ENCODE peak calls at places on chromosome 4, in seven cellular contexts. M, B, N, J, T, V and E are unnamed samples.
A peak's percentile ranks its signal among the peaks of the same experiment; 100 is the strongest.

GRCh38 chr4:22237155-22237751 is 278.6 kb downstream of the ADGRA3 start:
- DNase-seq in B (peak; percentile 81), J (peak; percentile 55), V (peak; percentile 50), N (peak; percentile 4), T (peak; percentile 17), M (no peak), E (no peak)

GRCh38 chr4:146654976-146655761 is 16.5 kb downstream of the POU4F2 start:
- DNase-seq in B (no peak), J (no peak), M (no peak), T (peak; percentile 38), N (peak; percentile 14), V (peak; percentile 78), E (no peak)

GRCh38 chr4:151462554-151462953 is 53.6 kb downstream of the FHIP1A start:
- DNase-seq in J (no peak), V (no peak), B (no peak), M (no peak), T (no peak), N (no peak), E (no peak)

GRCh38 chr4:4574792-4575191 is 32.9 kb upstream of the STX18 start:
- DNase-seq in M (peak; percentile 80), T (peak; percentile 98), B (peak; percentile 63), J (peak; percentile 31), V (no peak), N (peak; percentile 86), E (peak; percentile 73)

GRCh38 chr4:2855584-2855983 is 11.9 kb downstream of the ADD1 start:
- DNase-seq in B (no peak), M (no peak), J (no peak), N (no peak), T (no peak), V (no peak), E (no peak)

GRCh38 chr4:41437264-41437566 is 100.7 kb upstream of the LIMCH1 start:
- DNase-seq in T (no peak), B (no peak), N (no peak), M (no peak), J (no peak), V (no peak), E (no peak)

GRCh38 chr4:3462321-3462789 is 751 bp upstream of the DOK7 start:
- DNase-seq in M (no peak), T (no peak), N (no peak), J (no peak), B (peak; percentile 60), V (peak; percentile 73), E (no peak)

GRCh38 chr4:24753519-24753918 is 41.9 kb upstream of the SOD3 start:
- DNase-seq in N (no peak), T (no peak), J (no peak), M (no peak), B (no peak), V (no peak), E (no peak)

GRCh38 chr4:142984871-142985585 is 138.9 kb upstream of the INPP4B start:
- DNase-seq in M (no peak), J (no peak), B (no peak), N (peak; percentile 44), T (peak; percentile 32), V (no peak), E (no peak)

GRCh38 chr4:59818656-59819055 is 1381.5 kb upstream of the ADGRL3 start:
- DNase-seq in T (no peak), V (peak; percentile 21), N (peak; percentile 6), M (no peak), J (no peak), B (peak; percentile 23), E (no peak)

GRCh38 chr4:53703267-53703655 is 112.0 kb upstream of the LNX1 start:
- DNase-seq in M (no peak), J (no peak), B (no peak), N (no peak), T (no peak), V (no peak), E (no peak)

GRCh38 chr4:10461091-10461849 is 4.0 kb upstream of the ZNF518B start:
- DNase-seq in J (peak; percentile 80), B (peak; percentile 57), M (peak; percentile 33), N (peak; percentile 55), T (peak; percentile 85), V (peak; percentile 94), E (no peak)

GRCh38 chr4:174228988-174229387 is 54.5 kb downstream of the FBXO8 start:
- DNase-seq in V (no peak), N (no peak), B (no peak), M (no peak), T (no peak), J (no peak), E (no peak)

GRCh38 chr4:73872331-73873108 is 3.3 kb downstream of the CXCL1 start:
- DNase-seq in N (no peak), M (no peak), B (no peak), T (peak; percentile 61), J (no peak), V (no peak), E (no peak)

GRCh38 chr4:181860157-181860556 is 383.0 kb upstream of the TENM3 start:
- DNase-seq in M (no peak), T (peak; percentile 74), V (no peak), N (peak; percentile 37), B (no peak), J (no peak), E (no peak)

GRCh38 chr4:154534296-154534695 is 15.9 kb downstream of the PLRG1 start:
- DNase-seq in T (no peak), J (no peak), B (no peak), N (no peak), M (no peak), V (no peak), E (no peak)

GRCh38 chr4:76377922-76378321 is 43.0 kb downstream of the CCDC158 start:
- DNase-seq in J (peak; percentile 23), T (peak; percentile 74), M (no peak), B (peak; percentile 30), N (peak; percentile 64), V (no peak), E (no peak)

GRCh38 chr4:173301518-173302201 is 32.5 kb downstream of the HMGB2 start:
- DNase-seq in V (no peak), B (no peak), M (no peak), J (peak; percentile 19), N (peak; percentile 82), T (peak; percentile 61), E (no peak)

GRCh38 chr4:55173580-55173979 is 48.2 kb upstream of the KDR start:
- DNase-seq in N (peak; percentile 51), V (no peak), T (peak; percentile 71), J (no peak), M (no peak), B (no peak), E (no peak)

GRCh38 chr4:93835929-93836328 is 7.4 kb downstream of the ATOH1 start:
- DNase-seq in T (no peak), M (no peak), N (no peak), V (no peak), B (no peak), J (no peak), E (no peak)

GRCh38 chr4:103996637-103997036 is 276.9 kb upstream of the TACR3 start:
- DNase-seq in T (peak; percentile 66), M (no peak), V (no peak), N (peak; percentile 42), B (no peak), J (no peak), E (no peak)

DNA sequence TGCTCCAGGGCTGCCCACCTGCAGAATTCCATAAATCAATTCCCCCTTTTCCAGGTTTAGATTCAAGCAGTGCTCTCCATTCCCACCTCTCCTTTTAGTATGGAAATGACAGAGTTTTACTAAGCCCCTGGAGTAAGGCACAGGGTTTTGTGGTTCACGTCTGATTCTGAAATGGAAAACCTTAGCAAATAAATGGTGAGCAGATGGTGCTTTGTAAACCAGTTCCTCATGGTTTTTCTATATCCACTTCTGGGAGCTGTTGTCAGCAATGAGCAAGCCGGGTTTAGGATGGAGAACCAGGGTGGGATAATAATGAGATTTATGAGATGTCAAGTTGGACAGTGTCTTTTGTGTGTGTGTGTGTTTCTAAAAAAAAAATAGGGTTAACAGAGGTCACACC is 113.8 kb upstream of the RBPJ start:
- DNase-seq in M (no peak), T (no peak), V (no peak), J (no peak), N (peak; percentile 26), B (no peak), E (no peak)
- H3K27ac ChIP-seq in M (no peak overlapping the region), T (no peak overlapping the region), V (no peak overlapping the region), J (no peak overlapping the region), N (no peak overlapping the region), B (no peak overlapping the region), E (no peak overlapping the region)

DNA sequence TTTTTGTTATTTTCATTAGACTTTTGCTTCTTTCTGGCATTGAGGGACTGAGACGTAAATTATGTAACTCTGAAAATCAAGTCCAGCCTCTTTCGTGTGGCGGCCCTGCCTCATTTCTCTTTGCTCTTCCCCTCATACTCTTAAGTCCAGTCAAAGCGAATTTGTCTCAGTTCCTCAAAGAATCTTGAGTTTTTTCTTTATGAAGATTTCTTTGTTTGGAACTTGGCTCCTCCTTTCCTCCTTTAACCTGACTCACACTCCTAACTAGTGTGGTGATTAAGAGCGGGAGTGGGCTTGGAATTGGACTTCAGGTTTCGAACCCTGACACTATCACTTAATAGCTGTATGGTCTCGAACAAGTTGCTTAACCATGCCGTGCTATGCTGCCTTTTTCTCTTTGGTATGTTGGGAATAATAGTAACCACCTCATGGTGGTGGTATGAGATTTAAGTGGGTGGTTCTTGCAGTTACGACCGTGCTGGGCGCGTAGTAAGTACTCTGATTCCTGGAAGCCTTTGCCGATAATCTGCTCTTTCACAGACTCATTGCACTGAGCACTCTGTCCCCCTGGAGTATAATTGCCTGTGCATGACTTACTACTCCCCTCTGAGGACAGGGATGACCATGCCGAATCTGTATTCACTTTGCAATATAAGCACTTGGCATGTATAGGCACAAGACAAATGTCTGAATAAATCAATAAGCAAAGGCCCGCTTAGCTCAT is 19.1 kb downstream of the FNIP2 start:
- DNase-seq in N (no peak), B (no peak), V (no peak), J (no peak), T (no peak), M (no peak), E (no peak)
- H3K4me1 ChIP-seq in N (peaks cover 8% of the 10 kb centered on the region), B (peaks cover 31% of the 10 kb centered on the region), V (peaks cover 79% of the 10 kb centered on the region), J (peaks cover 1% of the 10 kb centered on the region), T (peaks cover 69% of the 10 kb centered on the region), M (peaks cover 5% of the 10 kb centered on the region), E (peaks cover 80% of the 10 kb centered on the region)

GRCh38 chr4:147704846-147705245 is 20.9 kb upstream of the PRMT9 start:
- DNase-seq in J (no peak), M (no peak), T (no peak), B (no peak), V (no peak), N (no peak), E (no peak)

GRCh38 chr4:147709999-147710398 is 21.9 kb upstream of the ARHGAP10 start:
- DNase-seq in M (no peak), B (no peak), T (peak; percentile 31), J (no peak), V (no peak), N (peak; percentile 73), E (no peak)

GRCh38 chr4:147707892-147708672 is 23.8 kb upstream of the ARHGAP10 start:
- DNase-seq in B (no peak), V (no peak), N (peak; percentile 64), J (peak; percentile 51), T (peak; percentile 58), M (peak; percentile 55), E (peak; percentile 85)
- H3K4me3 ChIP-seq in B (no peak overlapping the region), V (no peak overlapping the region), N (no peak overlapping the region), J (no peak overlapping the region), T (no peak overlapping the region), M (no peak overlapping the region), E (no peak overlapping the region)

GRCh38 chr4:167177925-167178324 is 56.4 kb downstream of the SPOCK3 start:
- DNase-seq in T (no peak), M (no peak), J (no peak), B (no peak), V (no peak), N (no peak), E (no peak)

GRCh38 chr4:167171928-167172327 is 62.4 kb downstream of the SPOCK3 start:
- DNase-seq in J (no peak), B (no peak), M (no peak), T (no peak), V (no peak), N (no peak), E (no peak)

GRCh38 chr4:167176723-167177367 is 57.4 kb downstream of the SPOCK3 start:
- DNase-seq in N (no peak), T (no peak), V (no peak), M (no peak), J (no peak), B (no peak), E (no peak)
- H3K27ac ChIP-seq in N (no peak overlapping the region), T (no peak overlapping the region), V (no peak overlapping the region), M (no peak overlapping the region), J (no peak overlapping the region), B (no peak overlapping the region), E (no peak overlapping the region)